ENCODE peak calls at places on chromosomes 16 and 17, in six cellular contexts. I, C, V, E, H and G are unnamed samples.

GRCh38 chr16:54936979-54937672 is 6.5 kb downstream of the IRX5 start:
- DNase-seq in I (no peak), C (no peak), V (no peak), E (no peak), H (peak; percentile 66), G (peak; percentile 82)

GRCh38 chr16:57677622-57678369 is 9.7 kb downstream of the ADGRG3 start:
- DNase-seq in I (no peak), C (no peak), V (no peak), E (peak; percentile 56), H (no peak), G (no peak)

GRCh38 chr16:72362972-72363371 is 191.0 kb upstream of the PMFBP1 start:
- DNase-seq in I (no peak), C (no peak), V (no peak), E (no peak), H (peak; percentile 32), G (no peak)

GRCh38 chr17:18187816-18188761 is 4.5 kb downstream of the ALKBH5 start:
- DNase-seq in I (peak; percentile 57), C (no peak), V (peak; percentile 23), E (no peak), H (peak; percentile 69), G (peak; percentile 75)

GRCh38 chr16:73713817-73714495 is 582.7 kb upstream of the PSMD7 start:
- DNase-seq in I (peak; percentile 64), C (no peak), V (peak; percentile 4), E (no peak), H (no peak), G (no peak)

GRCh38 chr16:57795431-57795878 is 6.8 kb downstream of the KIFC3 start:
- DNase-seq in I (peak; percentile 56), C (no peak), V (peak; percentile 38), E (no peak), H (peak; percentile 49), G (peak; percentile 27)

GRCh38 chr16:58490100-58490499 is 9.8 kb upstream of the NDRG4 start:
- DNase-seq in I (no peak), C (no peak), V (no peak), E (peak; percentile 34), H (no peak), G (no peak)

GRCh38 chr17:44121206-44121605 is 2.2 kb downstream of the HDAC5 start:
- DNase-seq in I (no peak), C (no peak), V (no peak), E (no peak), H (no peak), G (no peak)

GRCh38 chr16:68754117-68754792 is 17.2 kb downstream of the CDH1 start:
- DNase-seq in I (no peak), C (no peak), V (no peak), E (no peak), H (no peak), G (no peak)

GRCh38 chr17:4536742-4537411 is 18.3 kb downstream of the MYBBP1A start:
- DNase-seq in I (no peak), C (peak; percentile 73), V (peak; percentile 7), E (no peak), H (no peak), G (peak; percentile 70)

GRCh38 chr17:82042649-82043048 is 5.2 kb upstream of the DCXR start:
- DNase-seq in I (no peak), C (no peak), V (no peak), E (no peak), H (no peak), G (no peak)

GRCh38 chr17:32777922-32778321 is 99.0 kb downstream of the MYO1D start:
- DNase-seq in I (no peak), C (no peak), V (no peak), E (no peak), H (no peak), G (no peak)

GRCh38 chr16:23595246-23595950 is 718 bp downstream of the NDUFAB1 start:
- DNase-seq in I (no peak), C (no peak), V (no peak), E (no peak), H (no peak), G (no peak)

GRCh38 chr16:23504076-23504452 is 6.2 kb downstream of the GGA2 start:
- DNase-seq in I (no peak), C (peak; percentile 79), V (peak; percentile 16), E (no peak), H (peak; percentile 88), G (peak; percentile 51)

GRCh38 chr17:29625037-29625750 is 2.5 kb upstream of the CORO6 start:
- DNase-seq in I (peak; percentile 67), C (no peak), V (peak; percentile 35), E (no peak), H (peak; percentile 59), G (no peak)

GRCh38 chr16:74605746-74606520 is 981 bp downstream of the GLG1 start:
- DNase-seq in I (peak; percentile 66), C (no peak), V (no peak), E (no peak), H (no peak), G (no peak)

GRCh38 chr16:8469102-8469778 is 121.1 kb downstream of the TMEM114 start:
- DNase-seq in I (no peak), C (no peak), V (no peak), E (no peak), H (no peak), G (no peak)

DNA sequence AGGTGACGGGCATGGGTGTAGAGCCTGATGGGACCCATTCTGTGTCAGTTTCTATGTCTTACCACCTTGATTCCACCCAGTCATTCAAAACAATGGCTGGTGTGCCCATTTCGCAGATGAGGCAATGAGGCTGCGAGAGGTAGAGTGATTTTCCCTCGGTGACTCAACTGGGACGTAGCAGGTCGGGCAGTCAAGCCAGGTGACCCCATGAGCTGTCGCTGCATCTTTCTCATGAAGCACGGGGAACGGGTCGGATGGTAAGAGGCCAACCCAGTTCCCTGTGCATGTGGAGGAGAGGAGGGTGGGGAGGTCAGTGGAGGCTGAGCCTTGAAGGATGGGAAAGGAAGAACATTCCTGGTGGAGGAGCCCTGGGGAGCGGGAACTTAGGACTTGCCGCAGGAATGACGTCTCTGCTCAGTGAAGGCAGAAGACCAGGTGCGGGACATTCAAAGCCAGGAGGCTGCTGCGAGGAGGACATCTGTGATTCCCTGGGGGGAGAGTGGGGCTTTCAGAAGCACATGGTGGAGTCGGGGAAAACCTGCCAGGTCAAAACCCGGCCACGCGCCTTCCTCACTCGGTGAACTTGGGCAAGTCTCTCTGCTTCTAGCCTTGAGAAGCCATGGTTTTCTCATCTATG is 1.1 kb downstream of the IL21R start:
- DNase-seq in I (no peak), C (peak; percentile 53), V (no peak), E (no peak), H (no peak), G (no peak)
- H3K4me3 ChIP-seq in I (no peak overlapping the region), C (no peak overlapping the region), V (no peak overlapping the region), E (no peak overlapping the region), H (no peak overlapping the region), G (no peak overlapping the region)

GRCh38 chr17:2054740-2055493 is at the start of gene HIC1:
- DNase-seq in I (peak; percentile 67), C (no peak), V (peak; percentile 73), E (peak; percentile 93), H (peak; percentile 74), G (peak; percentile 92)

GRCh38 chr17:2055494-2056220 is 754 bp downstream of the HIC1 start:
- DNase-seq in I (no peak), C (no peak), V (peak; percentile 55), E (peak; percentile 70), H (no peak), G (no peak)

GRCh38 chr17:2057130-2057713 is 2.3 kb downstream of the HIC1 start:
- DNase-seq in I (no peak), C (no peak), V (no peak), E (peak; percentile 69), H (no peak), G (no peak)

GRCh38 chr17:2057714-2058520 is 3.0 kb downstream of the HIC1 start:
- DNase-seq in I (no peak), C (no peak), V (peak; percentile 49), E (peak; percentile 68), H (no peak), G (no peak)

DNA sequence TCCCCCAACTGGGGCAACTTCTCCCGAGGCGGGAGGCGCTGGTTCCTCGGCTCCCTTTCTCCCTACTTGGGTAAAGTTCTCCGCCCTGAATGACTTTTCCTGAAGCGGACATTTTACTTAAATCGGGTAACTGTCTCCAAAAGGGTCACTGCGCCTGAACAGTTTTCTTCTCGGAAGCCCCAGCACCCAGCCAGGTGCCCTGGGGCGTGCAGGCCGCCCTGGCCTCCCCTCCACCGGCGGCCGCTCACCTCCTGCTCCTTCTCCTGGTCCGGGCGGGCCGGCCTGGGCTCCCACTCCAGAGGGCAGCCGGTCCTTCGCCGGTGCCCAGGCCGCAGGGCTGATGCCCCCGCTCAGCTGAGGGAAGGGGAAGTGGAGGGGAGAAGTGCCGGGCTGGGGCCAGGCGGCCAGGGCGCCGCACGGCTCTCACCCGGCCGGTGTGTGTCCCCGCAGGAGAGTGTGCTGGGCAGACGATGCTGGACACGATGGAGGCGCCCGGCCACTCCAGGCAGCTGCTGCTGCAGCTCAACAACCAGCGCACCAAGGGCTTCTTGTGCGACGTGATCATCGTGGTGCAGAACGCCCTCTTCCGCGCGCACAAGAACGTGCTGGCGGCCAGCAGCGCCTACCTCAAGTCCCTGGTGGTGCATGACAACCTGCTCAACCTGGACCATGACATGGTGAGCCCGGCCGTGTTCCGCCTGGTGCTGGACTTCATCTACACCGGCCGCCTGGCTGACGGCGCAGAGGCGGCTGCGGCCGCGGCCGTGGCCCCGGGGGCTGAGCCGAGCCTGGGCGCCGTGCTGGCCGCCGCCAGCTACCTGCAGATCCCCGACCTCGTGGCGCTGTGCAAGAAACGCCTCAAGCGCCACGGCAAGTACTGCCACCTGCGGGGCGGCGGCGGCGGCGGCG is 1.6 kb downstream of the HIC1 start:
- DNase-seq in I (no peak), C (no peak), V (peak; percentile 64), E (peak; percentile 75), H (peak; percentile 73), G (no peak)
- TF ChIP-seq CTCF in I (no peak), C (no peak), V (peak; percentile 6), E (no peak), H (no peak), G (no peak)

DNA sequence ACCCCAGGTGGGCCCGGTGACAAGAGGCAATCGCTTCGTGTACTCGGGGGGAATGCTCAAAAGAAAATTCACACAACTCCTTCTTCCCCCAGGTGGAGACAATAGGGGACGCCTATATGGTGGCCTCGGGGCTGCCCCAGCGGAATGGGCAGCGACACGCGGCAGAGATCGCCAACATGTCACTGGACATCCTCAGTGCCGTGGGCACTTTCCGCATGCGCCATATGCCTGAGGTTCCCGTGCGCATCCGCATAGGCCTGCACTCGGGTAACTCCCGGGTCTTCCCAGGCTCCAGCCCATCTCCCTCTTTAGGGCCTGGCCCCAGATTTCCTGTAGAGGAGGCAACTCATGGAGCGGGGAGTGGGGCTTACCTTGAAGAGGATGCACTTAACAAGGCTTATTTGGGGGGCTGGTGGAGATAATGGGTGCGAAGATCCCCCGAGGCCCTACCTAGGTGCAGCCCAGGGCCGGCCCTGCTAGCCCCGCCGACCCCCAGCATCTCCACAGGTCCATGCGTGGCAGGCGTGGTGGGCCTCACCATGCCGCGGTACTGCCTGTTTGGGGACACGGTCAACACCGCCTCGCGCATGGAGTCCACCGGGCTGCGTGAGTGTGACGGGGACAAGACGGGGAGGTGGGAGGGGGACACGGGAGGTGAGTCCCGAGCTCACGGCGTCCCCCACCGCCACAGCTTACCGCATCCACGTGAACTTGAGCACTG is 13.0 kb downstream of the GUCY2D start:
- DNase-seq in I (no peak), C (no peak), V (no peak), E (no peak), H (no peak), G (no peak)
- H3K4me3 ChIP-seq in I (no peak overlapping the region), C (peak overlapping the region; percentile 54), V (no peak overlapping the region), E (no peak overlapping the region), H (no peak overlapping the region), G (no peak overlapping the region)

DNA sequence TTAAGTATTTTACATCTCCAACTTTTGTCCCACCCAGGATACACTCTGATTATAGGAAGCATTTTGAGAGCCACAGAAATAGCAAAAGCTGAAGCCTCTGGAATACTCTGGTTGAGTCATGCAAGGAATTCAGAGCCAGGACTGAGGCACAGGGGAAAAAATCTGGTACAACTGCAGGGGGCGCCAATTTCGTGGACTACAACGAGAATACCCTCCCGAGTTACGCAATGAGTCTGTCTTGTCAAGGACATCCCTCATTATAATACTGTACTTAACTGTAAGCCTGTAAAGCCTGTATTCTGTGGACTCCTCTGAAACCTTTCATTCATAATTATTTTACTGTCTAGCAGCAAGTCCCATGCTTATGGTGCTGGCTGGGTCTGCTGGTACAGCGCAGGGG is 7.8 kb downstream of the HOXB1 start:
- DNase-seq in I (no peak), C (no peak), V (no peak), E (no peak), H (no peak), G (no peak)
- TF ChIP-seq CTCF in I (no peak), C (no peak), V (peak; percentile 44), E (no peak), H (peak; percentile 53), G (peak; percentile 30)